ENCODE peak calls at places on chromosome 15, in ten cellular contexts. B, K, L, T, Z, W, U, I, H and Q are unnamed samples.

GRCh38 chr15:70528270-70528706 is 235.1 kb downstream of the UACA start:
- DNase-seq in Z (no peak), T (peak), W (no peak), U (peak), K (no peak), H (no peak), I (no peak), B (peak), L (peak), Q (peak)

GRCh38 chr15:60752973-60753720 is 274.2 kb upstream of the ICE2 start:
- DNase-seq in I (no peak), U (no peak), Z (no peak), L (no peak), W (no peak), K (no peak), H (no peak), T (no peak), B (no peak), Q (peak)

GRCh38 chr15:51286816-51287215 is 51.6 kb downstream of the CYP19A1 start:
- DNase-seq in U (no peak), I (no peak), T (peak), H (no peak), Z (no peak), W (no peak), L (no peak), K (no peak), B (no peak), Q (no peak)

GRCh38 chr15:43954181-43954621 is 127.4 kb downstream of the WDR76 start:
- DNase-seq in L (peak), Z (no peak), K (no peak), I (no peak), H (no peak), T (no peak), U (no peak), B (no peak), W (no peak), Q (no peak)

GRCh38 chr15:70422342-70422741 is 324.6 kb upstream of the TLE3 start:
- DNase-seq in Z (no peak), I (no peak), K (no peak), B (no peak), W (no peak), U (no peak), L (no peak), H (no peak), T (no peak), Q (no peak)

GRCh38 chr15:59237119-59237853 is 30.6 kb downstream of the LDHAL6B start:
- DNase-seq in B (no peak), L (no peak), T (no peak), Z (no peak), I (no peak), U (no peak), K (no peak), W (no peak), H (no peak), Q (no peak)

GRCh38 chr15:35540885-35541284 is 5.1 kb downstream of the DPH6 start:
- DNase-seq in I (no peak), W (no peak), U (no peak), Z (no peak), H (no peak), L (peak), K (no peak), T (no peak), B (no peak), Q (peak)

GRCh38 chr15:99620178-99620577 is 54.4 kb downstream of the MEF2A start:
- DNase-seq in U (no peak), B (no peak), L (no peak), K (no peak), I (no peak), T (no peak), Z (no peak), W (no peak), H (no peak), Q (no peak)

GRCh38 chr15:70318996-70319465 is 221.3 kb upstream of the TLE3 start:
- DNase-seq in L (peak), U (peak), K (no peak), W (no peak), I (peak), Z (no peak), B (peak), T (no peak), H (no peak), Q (peak)

GRCh38 chr15:88657326-88658069 is 18.7 kb downstream of the ISG20 start:
- DNase-seq in T (peak), K (no peak), B (no peak), L (peak), I (no peak), Z (peak), W (no peak), H (peak), U (peak), Q (peak)

GRCh38 chr15:29825205-29825604 is 2.9 kb upstream of the TJP1 start:
- DNase-seq in B (no peak), I (no peak), Z (no peak), K (no peak), T (no peak), H (no peak), L (no peak), W (no peak), U (no peak), Q (peak)

GRCh38 chr15:97968380-97968779 is 7.9 kb downstream of the ARRDC4 start:
- DNase-seq in K (no peak), I (no peak), T (no peak), B (peak), W (no peak), H (no peak), L (peak), U (no peak), Z (no peak), Q (peak)

GRCh38 chr15:99181544-99181943 is 67.8 kb downstream of the TTC23 start:
- DNase-seq in T (no peak), U (no peak), I (no peak), H (no peak), Z (peak), L (no peak), W (peak), B (peak), K (no peak), Q (peak)

GRCh38 chr15:94135748-94136147 is 95.6 kb upstream of the MCTP2 start:
- DNase-seq in U (no peak), B (no peak), Z (no peak), T (no peak), W (no peak), L (no peak), I (no peak), K (no peak), H (no peak), Q (peak)

GRCh38 chr15:79811406-79812405 is 85.1 kb downstream of the MTHFS start:
- DNase-seq in Z (peak), B (no peak), U (no peak), L (peak), W (no peak), T (no peak), K (peak), I (peak), H (peak), Q (peak)

GRCh38 chr15:69660658-69661405 is 208.2 kb downstream of the RPLP1 start:
- DNase-seq in T (no peak), W (no peak), B (no peak), K (no peak), U (peak), I (no peak), H (no peak), Z (no peak), L (no peak), Q (no peak)

GRCh38 chr15:72970965-72971746 is 81.1 kb upstream of the NEO1 start:
- DNase-seq in W (no peak), L (peak), I (no peak), B (peak), K (no peak), U (no peak), Z (no peak), T (no peak), H (no peak), Q (peak)

GRCh38 chr15:69887018-69887417 is 210.7 kb downstream of the TLE3 start:
- DNase-seq in I (no peak), H (no peak), W (no peak), T (no peak), L (no peak), U (no peak), B (no peak), Z (no peak), K (no peak), Q (no peak)

GRCh38 chr15:98794211-98794610 is 145.9 kb downstream of the IGF1R start:
- DNase-seq in B (no peak), Z (no peak), I (no peak), W (no peak), H (no peak), L (no peak), T (no peak), K (no peak), U (no peak), Q (no peak)

GRCh38 chr15:62059818-62060115 is 480 bp downstream of the VPS13C start:
- DNase-seq in L (peak), B (peak), U (peak), K (peak), W (no peak), T (peak), Z (peak), H (peak), I (peak), Q (peak)

GRCh38 chr15:83012038-83012490 is 625 bp upstream of the C15orf40 start:
- DNase-seq in W (no peak), B (no peak), K (no peak), I (no peak), U (no peak), H (no peak), L (no peak), T (no peak), Z (no peak), Q (peak)

GRCh38 chr15:60840703-60841411 is 361.9 kb upstream of the ICE2 start:
- DNase-seq in T (no peak), U (peak), K (no peak), L (no peak), I (no peak), B (no peak), H (no peak), Z (no peak), W (no peak), Q (no peak)

GRCh38 chr15:32124726-32125125 is 94.4 kb downstream of the CHRNA7 start:
- DNase-seq in Z (no peak), H (no peak), K (no peak), I (no peak), T (no peak), L (no peak), W (no peak), U (no peak), B (no peak), Q (no peak)

GRCh38 chr15:61994216-61994615 is 66.0 kb downstream of the VPS13C start:
- DNase-seq in W (no peak), B (peak), Z (no peak), T (no peak), U (no peak), L (peak), I (no peak), H (no peak), K (no peak), Q (peak)

GRCh38 chr15:83498801-83499200 is 51.7 kb downstream of the SH3GL3 start:
- DNase-seq in U (no peak), H (no peak), B (no peak), I (no peak), L (no peak), Z (no peak), T (no peak), K (no peak), W (no peak), Q (no peak)

GRCh38 chr15:39963806-39964205 is 29.9 kb downstream of the EIF2AK4 start:
- DNase-seq in T (no peak), K (no peak), I (no peak), H (no peak), W (no peak), L (peak), Z (no peak), B (no peak), U (no peak), Q (peak)

GRCh38 chr15:28881600-28881999 is 4.2 kb upstream of the APBA2 start:
- DNase-seq in T (no peak), L (no peak), W (no peak), U (no peak), H (no peak), K (no peak), B (no peak), Z (no peak), I (no peak), Q (no peak)

GRCh38 chr15:85649372-85649771 is 145.4 kb downstream of the KLHL25 start:
- DNase-seq in W (no peak), U (no peak), Z (no peak), B (peak), L (peak), T (no peak), K (no peak), I (no peak), H (no peak), Q (peak)

GRCh38 chr15:95603802-95604201 is 726.7 kb upstream of the NR2F2 start:
- DNase-seq in I (no peak), Z (no peak), K (no peak), U (no peak), W (no peak), B (no peak), H (no peak), L (peak), T (no peak), Q (peak)

GRCh38 chr15:56077071-56077470 is 83.7 kb upstream of the NEDD4 start:
- DNase-seq in T (no peak), W (no peak), H (no peak), U (no peak), I (no peak), L (no peak), B (no peak), Z (no peak), K (no peak), Q (no peak)

GRCh38 chr15:74780523-74780982 is 1.3 kb upstream of the CSK start:
- DNase-seq in U (no peak), T (no peak), H (no peak), L (no peak), B (no peak), I (no peak), Z (no peak), K (no peak), W (no peak), Q (no peak)

GRCh38 chr15:69760890-69761568 is 308.4 kb downstream of the RPLP1 start:
- DNase-seq in K (peak), U (peak), W (no peak), I (peak), H (no peak), B (peak), L (peak), Z (peak), T (peak), Q (peak)

GRCh38 chr15:23687143-23687470 is at the start of gene NDN:
- DNase-seq in U (no peak), W (peak), L (peak), T (no peak), Z (no peak), I (peak), B (no peak), H (peak), K (peak), Q (peak)

GRCh38 chr15:51403072-51403878 is 61.8 kb downstream of the GLDN start:
- DNase-seq in T (peak), I (no peak), B (peak), L (peak), U (no peak), W (no peak), H (no peak), Z (no peak), K (no peak), Q (peak)

GRCh38 chr15:24898715-24899278 is 56.0 kb upstream of the SNRPN start:
- DNase-seq in W (no peak), T (no peak), K (no peak), Z (no peak), U (no peak), H (no peak), I (no peak), L (no peak), B (no peak), Q (no peak)

GRCh38 chr15:33310481-33311311 is at the start of gene RYR3:
- DNase-seq in W (peak), T (no peak), I (no peak), U (no peak), H (no peak), K (no peak), Z (peak), L (no peak), B (peak), Q (no peak)
- TF ChIP-seq CTCF in W (no peak), T (no peak), I (no peak), U (no peak), H (no peak), K (no peak), Z (no peak), L (no peak), B (no peak), Q (no peak)

GRCh38 chr15:101183226-101183925 is 68.5 kb downstream of the CHSY1 start:
- DNase-seq in Z (no peak), I (peak), B (no peak), U (no peak), T (no peak), L (peak), K (no peak), H (no peak), W (no peak), Q (peak)

GRCh38 chr15:101179341-101180153 is 72.3 kb downstream of the CHSY1 start:
- DNase-seq in K (no peak), T (no peak), L (peak), W (no peak), Z (no peak), H (no peak), U (no peak), B (no peak), I (peak), Q (peak)

GRCh38 chr15:101182215-101182614 is 69.6 kb downstream of the CHSY1 start:
- DNase-seq in T (no peak), L (no peak), K (no peak), H (no peak), U (no peak), Z (no peak), W (no peak), B (no peak), I (no peak), Q (no peak)

GRCh38 chr15:101180620-101181307 is 71.1 kb downstream of the CHSY1 start:
- DNase-seq in Z (no peak), I (peak), L (no peak), W (no peak), K (no peak), T (no peak), B (no peak), H (no peak), U (no peak), Q (no peak)

DNA sequence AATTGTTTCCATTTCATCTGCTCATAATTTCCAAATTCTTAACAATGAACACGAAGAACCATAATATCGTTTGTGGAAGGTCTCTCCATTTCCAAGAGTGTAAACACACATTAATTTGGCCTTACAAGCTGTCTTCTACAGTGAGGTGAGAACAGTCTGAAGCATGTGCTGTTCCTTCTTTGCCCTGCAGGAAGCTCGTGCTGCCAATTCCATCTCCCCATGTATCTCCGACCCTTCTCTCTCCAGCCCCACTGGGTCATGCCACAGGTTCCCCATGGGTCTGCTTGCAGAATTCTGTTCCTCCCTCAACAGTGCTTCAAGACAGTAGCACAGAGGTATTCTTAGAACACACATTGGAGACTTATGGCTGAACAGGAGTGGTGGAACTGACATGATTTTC is 70.5 kb downstream of the CHSY1 start:
- DNase-seq in W (no peak), L (no peak), T (no peak), B (no peak), U (no peak), I (no peak), H (no peak), K (no peak), Z (no peak), Q (no peak)
- TF ChIP-seq CTCF in W (no peak), L (no peak), T (no peak), B (peak), U (no peak), I (no peak), H (no peak), K (no peak), Z (no peak), Q (no peak)

DNA sequence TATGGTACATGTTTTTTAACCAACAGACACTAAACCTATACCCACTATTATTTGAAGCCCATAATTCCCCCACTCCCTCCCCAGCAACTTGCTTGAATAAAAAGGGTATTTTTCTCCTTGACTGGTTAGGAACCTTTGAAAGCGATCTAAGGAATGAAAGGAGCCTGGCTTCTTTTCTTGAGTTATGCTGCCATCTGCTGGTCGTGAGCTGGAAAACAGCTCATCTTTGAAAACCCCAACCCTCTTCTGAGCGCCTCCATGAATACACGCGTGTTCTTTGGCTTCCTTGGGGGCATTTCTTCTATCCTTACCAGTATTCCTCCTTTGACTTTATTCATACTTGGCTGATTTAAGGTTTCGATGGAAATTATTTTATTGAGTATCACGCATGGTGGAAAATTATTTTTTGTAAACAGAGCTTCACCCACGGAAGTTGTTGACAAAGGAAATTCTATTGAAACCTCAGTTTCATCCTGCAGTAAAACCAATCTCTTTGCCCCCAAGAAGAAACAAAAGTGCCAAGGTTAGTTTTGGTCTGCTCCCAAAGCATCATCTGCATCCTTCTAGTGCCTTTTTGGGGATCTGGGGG is 171.6 kb downstream of the SV2B start:
- DNase-seq in H (peak), L (peak), K (no peak), W (no peak), I (no peak), Z (no peak), U (peak), T (peak), B (peak), Q (peak)
- TF ChIP-seq CTCF in H (peak), L (peak), K (peak), W (peak), I (peak), Z (peak), U (peak), T (peak), B (peak), Q (peak)

GRCh38 chr15:92375057-92375456 is 18.6 kb upstream of the ST8SIA2 start:
- DNase-seq in L (no peak), U (no peak), B (no peak), T (no peak), W (no peak), K (no peak), Z (no peak), H (no peak), I (no peak), Q (no peak)
- TF ChIP-seq CTCF in L (no peak), U (no peak), B (no peak), T (no peak), W (no peak), K (no peak), Z (no peak), H (no peak), I (no peak), Q (no peak)

DNA sequence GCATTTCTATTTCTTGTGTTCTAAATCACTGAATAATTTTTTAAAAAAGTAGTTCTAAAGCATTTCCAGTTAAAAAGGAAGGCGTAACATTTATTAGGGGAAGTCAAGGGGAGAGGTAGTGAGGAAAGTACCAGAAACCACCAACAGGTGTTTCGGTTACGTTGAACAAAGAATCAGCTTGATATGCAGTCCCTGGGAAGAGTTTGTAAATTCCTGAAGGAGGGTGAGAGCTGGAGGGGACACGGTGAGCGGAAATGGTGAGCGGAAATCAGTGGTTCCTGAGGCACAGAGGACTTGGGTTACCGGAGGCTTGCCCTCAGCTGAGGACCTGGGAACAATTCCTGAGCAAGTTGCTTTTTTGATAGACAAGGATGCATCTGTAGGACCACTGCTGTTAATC is 17.8 kb downstream of the MAP2K1 start:
- DNase-seq in W (no peak), K (no peak), T (no peak), L (no peak), U (no peak), B (no peak), H (no peak), I (no peak), Z (no peak), Q (no peak)
- TF ChIP-seq CTCF in W (no peak), K (no peak), T (no peak), L (no peak), U (no peak), B (no peak), H (no peak), I (no peak), Z (no peak), Q (no peak)

DNA sequence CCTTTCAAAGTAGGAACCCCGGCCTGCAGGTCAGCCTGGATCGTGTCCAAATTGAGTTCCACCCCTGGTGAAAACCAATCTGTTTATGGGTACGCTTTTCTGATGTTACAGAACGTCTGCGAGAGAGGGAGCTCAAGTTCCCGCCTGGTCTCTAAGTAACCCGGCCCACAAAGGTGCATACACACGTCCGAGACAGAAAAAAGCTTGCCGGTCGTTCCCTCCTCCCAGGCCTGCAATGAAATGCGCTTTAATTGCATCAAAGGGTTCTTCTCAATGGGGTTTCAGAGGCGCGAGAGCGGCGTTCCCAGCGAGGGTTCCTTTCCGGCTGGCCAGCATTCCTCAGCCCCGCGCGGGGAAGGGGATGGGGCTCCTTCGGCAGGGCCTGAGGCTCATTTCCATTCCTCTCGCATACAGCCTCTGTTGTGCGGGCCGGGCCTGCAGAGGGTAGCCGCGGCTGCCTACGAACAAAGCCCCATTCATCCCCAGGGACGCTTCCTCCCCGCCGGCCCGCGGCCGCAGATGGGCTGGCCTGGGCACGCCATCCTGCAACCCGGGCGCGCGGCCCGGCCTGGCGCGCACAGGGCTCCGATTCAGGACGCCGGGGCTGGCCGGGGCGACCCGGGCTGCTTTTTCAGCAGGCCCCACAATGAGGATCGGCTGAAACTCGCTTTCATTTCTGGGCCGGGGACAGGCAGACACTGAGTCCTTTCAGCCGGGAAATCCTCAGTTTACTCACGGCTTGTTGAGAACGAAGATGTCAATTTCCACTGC is 138.3 kb downstream of the TMCO5A start:
- DNase-seq in Z (peak), U (no peak), H (peak), W (peak), K (peak), T (peak), I (peak), L (peak), B (peak), Q (peak)
- TF ChIP-seq CTCF in Z (no peak), U (no peak), H (no peak), W (no peak), K (no peak), T (no peak), I (no peak), L (peak), B (peak), Q (no peak)